ENCODE peak calls at places on chromosomes 5 and 9, in seven cellular contexts. One of them, this sample, is unnamed.

GRCh38 chr5:57559110-57559635 is 76.6 kb upstream of the ACTBL2 start:
- DNase-seq in CD8-positive, alpha-beta memory T cell: no peak
- DNase-seq in transverse colon: no peak
- DNase-seq in heart right ventricle: no peak
- DNase-seq in GM23248: peak
- DNase-seq in Peyer's patch: no peak
- DNase-seq in PC-3: peak
- DNase-seq in this sample: no peak

GRCh38 chr9:21454149-21454548 is 13.9 kb downstream of the IFNA1 start:
- DNase-seq in CD8-positive, alpha-beta memory T cell: no peak
- DNase-seq in Peyer's patch: no peak
- DNase-seq in transverse colon: no peak
- DNase-seq in heart right ventricle: no peak
- DNase-seq in PC-3: peak
- DNase-seq in GM23248: peak
- DNase-seq in this sample: no peak

GRCh38 chr9:94643176-94643575 is 3.9 kb upstream of the FBP1 start:
- DNase-seq in transverse colon: no peak
- DNase-seq in Peyer's patch: no peak
- DNase-seq in GM23248: no peak
- DNase-seq in CD8-positive, alpha-beta memory T cell: no peak
- DNase-seq in PC-3: no peak
- DNase-seq in heart right ventricle: no peak
- DNase-seq in this sample: no peak

GRCh38 chr5:40973364-40974004 is 64.2 kb downstream of the C7 start:
- DNase-seq in heart right ventricle: no peak
- DNase-seq in Peyer's patch: no peak
- DNase-seq in GM23248: no peak
- DNase-seq in CD8-positive, alpha-beta memory T cell: no peak
- DNase-seq in PC-3: no peak
- DNase-seq in transverse colon: no peak
- DNase-seq in this sample: no peak

GRCh38 chr9:70413427-70413797 is 1.0 kb downstream of the KLF9 start:
- DNase-seq in CD8-positive, alpha-beta memory T cell: no peak
- DNase-seq in Peyer's patch: no peak
- DNase-seq in transverse colon: no peak
- DNase-seq in GM23248: peak
- DNase-seq in heart right ventricle: peak
- DNase-seq in PC-3: no peak
- DNase-seq in this sample: no peak

GRCh38 chr9:88829276-88829675 is 162.0 kb upstream of the S1PR3 start:
- DNase-seq in transverse colon: no peak
- DNase-seq in PC-3: peak
- DNase-seq in heart right ventricle: no peak
- DNase-seq in CD8-positive, alpha-beta memory T cell: no peak
- DNase-seq in Peyer's patch: no peak
- DNase-seq in GM23248: no peak
- DNase-seq in this sample: peak

GRCh38 chr9:109453210-109453842 is 44.8 kb downstream of the PTPN3 start:
- DNase-seq in PC-3: peak
- DNase-seq in transverse colon: no peak
- DNase-seq in Peyer's patch: no peak
- DNase-seq in CD8-positive, alpha-beta memory T cell: no peak
- DNase-seq in heart right ventricle: no peak
- DNase-seq in GM23248: peak
- DNase-seq in this sample: peak

GRCh38 chr5:61675015-61675692 is 343.1 kb downstream of the ZSWIM6 start:
- DNase-seq in CD8-positive, alpha-beta memory T cell: no peak
- DNase-seq in PC-3: peak
- DNase-seq in GM23248: no peak
- DNase-seq in heart right ventricle: no peak
- DNase-seq in Peyer's patch: no peak
- DNase-seq in transverse colon: peak
- DNase-seq in this sample: no peak

GRCh38 chr5:139019880-139020279 is 144.7 kb upstream of the LRRTM2 start:
- DNase-seq in heart right ventricle: no peak
- DNase-seq in CD8-positive, alpha-beta memory T cell: no peak
- DNase-seq in Peyer's patch: no peak
- DNase-seq in transverse colon: no peak
- DNase-seq in GM23248: no peak
- DNase-seq in PC-3: no peak
- DNase-seq in this sample: no peak

GRCh38 chr5:1519631-1520141 is 4.1 kb downstream of the LPCAT1 start:
- DNase-seq in transverse colon: peak
- DNase-seq in CD8-positive, alpha-beta memory T cell: no peak
- DNase-seq in PC-3: no peak
- DNase-seq in GM23248: no peak
- DNase-seq in Peyer's patch: no peak
- DNase-seq in heart right ventricle: no peak
- DNase-seq in this sample: no peak

GRCh38 chr9:72394061-72394460 is 29.1 kb upstream of the ZFAND5 start:
- DNase-seq in PC-3: no peak
- DNase-seq in CD8-positive, alpha-beta memory T cell: no peak
- DNase-seq in transverse colon: no peak
- DNase-seq in Peyer's patch: no peak
- DNase-seq in GM23248: no peak
- DNase-seq in heart right ventricle: no peak
- DNase-seq in this sample: no peak

GRCh38 chr5:96675882-96676281 is 13.7 kb downstream of the CAST start:
- DNase-seq in PC-3: no peak
- DNase-seq in GM23248: no peak
- DNase-seq in CD8-positive, alpha-beta memory T cell: no peak
- DNase-seq in heart right ventricle: no peak
- DNase-seq in Peyer's patch: no peak
- DNase-seq in transverse colon: no peak
- DNase-seq in this sample: no peak

GRCh38 chr9:37259906-37260305 is 139.5 kb downstream of the ZCCHC7 start:
- DNase-seq in GM23248: no peak
- DNase-seq in Peyer's patch: no peak
- DNase-seq in transverse colon: no peak
- DNase-seq in heart right ventricle: no peak
- DNase-seq in CD8-positive, alpha-beta memory T cell: no peak
- DNase-seq in PC-3: no peak
- DNase-seq in this sample: no peak

GRCh38 chr9:116350213-116350612 is 196.6 kb downstream of the PAPPA start:
- DNase-seq in transverse colon: no peak
- DNase-seq in heart right ventricle: no peak
- DNase-seq in PC-3: no peak
- DNase-seq in CD8-positive, alpha-beta memory T cell: no peak
- DNase-seq in GM23248: no peak
- DNase-seq in Peyer's patch: no peak
- DNase-seq in this sample: no peak

GRCh38 chr9:31355965-31356364 is 1028.5 kb upstream of the ACO1 start:
- DNase-seq in GM23248: no peak
- DNase-seq in PC-3: no peak
- DNase-seq in CD8-positive, alpha-beta memory T cell: no peak
- DNase-seq in transverse colon: no peak
- DNase-seq in Peyer's patch: no peak
- DNase-seq in heart right ventricle: no peak
- DNase-seq in this sample: no peak

GRCh38 chr5:111694183-111694582 is 62.8 kb downstream of the NREP start:
- DNase-seq in Peyer's patch: no peak
- DNase-seq in GM23248: peak
- DNase-seq in heart right ventricle: no peak
- DNase-seq in PC-3: peak
- DNase-seq in transverse colon: no peak
- DNase-seq in CD8-positive, alpha-beta memory T cell: no peak
- DNase-seq in this sample: peak

GRCh38 chr9:128887914-128888350 is 6.0 kb downstream of the LRRC8A start:
- DNase-seq in heart right ventricle: no peak
- DNase-seq in CD8-positive, alpha-beta memory T cell: no peak
- DNase-seq in transverse colon: no peak
- DNase-seq in Peyer's patch: no peak
- DNase-seq in GM23248: no peak
- DNase-seq in PC-3: no peak
- DNase-seq in this sample: no peak

GRCh38 chr9:115138151-115138550 is 20.2 kb upstream of the TNC start:
- DNase-seq in PC-3: no peak
- DNase-seq in GM23248: no peak
- DNase-seq in Peyer's patch: no peak
- DNase-seq in heart right ventricle: no peak
- DNase-seq in transverse colon: no peak
- DNase-seq in CD8-positive, alpha-beta memory T cell: no peak
- DNase-seq in this sample: no peak

GRCh38 chr5:53874409-53874808 is 314.0 kb downstream of the NDUFS4 start:
- DNase-seq in Peyer's patch: no peak
- DNase-seq in CD8-positive, alpha-beta memory T cell: no peak
- DNase-seq in PC-3: peak
- DNase-seq in heart right ventricle: no peak
- DNase-seq in transverse colon: no peak
- DNase-seq in GM23248: peak
- DNase-seq in this sample: peak

GRCh38 chr5:73853091-73853490 is 227.1 kb downstream of the ARHGEF28 start:
- DNase-seq in Peyer's patch: no peak
- DNase-seq in GM23248: peak
- DNase-seq in PC-3: peak
- DNase-seq in heart right ventricle: no peak
- DNase-seq in transverse colon: no peak
- DNase-seq in CD8-positive, alpha-beta memory T cell: no peak
- DNase-seq in this sample: peak

GRCh38 chr5:66454186-66455078 is 141.8 kb upstream of the MAST4 start:
- DNase-seq in Peyer's patch: no peak
- DNase-seq in PC-3: no peak
- DNase-seq in GM23248: peak
- DNase-seq in transverse colon: no peak
- DNase-seq in CD8-positive, alpha-beta memory T cell: no peak
- DNase-seq in heart right ventricle: no peak
- DNase-seq in this sample: no peak

GRCh38 chr5:147455321-147455720 is 54.5 kb downstream of the DPYSL3 start:
- DNase-seq in transverse colon: no peak
- DNase-seq in heart right ventricle: no peak
- DNase-seq in GM23248: peak
- DNase-seq in Peyer's patch: no peak
- DNase-seq in CD8-positive, alpha-beta memory T cell: no peak
- DNase-seq in PC-3: no peak
- DNase-seq in this sample: no peak

GRCh38 chr9:29213374-29214161 is 1640.3 kb upstream of the C9orf72 start:
- DNase-seq in Peyer's patch: no peak
- DNase-seq in CD8-positive, alpha-beta memory T cell: no peak
- DNase-seq in PC-3: peak
- DNase-seq in GM23248: no peak
- DNase-seq in heart right ventricle: no peak
- DNase-seq in transverse colon: no peak
- DNase-seq in this sample: no peak

DNA sequence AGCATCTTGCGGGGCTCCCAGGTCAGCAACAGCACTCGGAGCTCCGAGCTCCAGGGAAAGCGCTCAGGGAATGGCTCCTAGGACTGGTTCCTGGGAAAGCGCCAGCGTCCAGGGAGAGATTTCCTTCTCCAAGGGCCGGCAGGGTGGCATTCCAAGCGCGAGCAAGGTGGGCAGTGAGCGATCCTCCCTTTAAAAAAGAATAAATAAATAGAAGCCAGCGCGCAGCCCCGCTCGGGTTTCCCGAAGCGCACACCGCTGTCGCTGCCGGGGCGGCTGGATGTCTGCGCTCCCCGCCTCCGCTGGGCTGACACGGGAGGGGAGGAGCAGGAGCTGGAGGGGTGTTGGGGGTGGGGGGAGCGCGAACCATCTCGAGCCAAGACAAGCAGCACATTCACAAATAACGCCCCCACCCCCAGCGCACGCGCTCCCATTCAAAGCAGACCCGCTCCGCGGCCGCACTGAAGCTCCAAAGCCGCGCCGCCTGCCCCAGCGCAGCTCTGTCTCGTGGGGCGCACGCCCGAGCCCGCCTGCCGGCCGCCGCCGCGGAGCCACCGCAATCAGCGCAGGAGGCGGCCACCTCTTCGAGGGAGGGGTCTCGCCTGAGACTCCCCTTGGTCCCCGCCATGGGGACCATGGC is 327.5 kb downstream of the SH3GL2 start:
- DNase-seq in CD8-positive, alpha-beta memory T cell: no peak
- DNase-seq in heart right ventricle: peak
- DNase-seq in GM23248: peak
- DNase-seq in Peyer's patch: no peak
- DNase-seq in PC-3: no peak
- DNase-seq in transverse colon: peak
- DNase-seq in this sample: no peak
- H3K4me3 ChIP-seq in CD8-positive, alpha-beta memory T cell: no peak
- H3K4me3 ChIP-seq in heart right ventricle: no peak
- H3K4me3 ChIP-seq in GM23248: no peak
- H3K4me3 ChIP-seq in Peyer's patch: peak
- H3K4me3 ChIP-seq in PC-3: no peak
- H3K4me3 ChIP-seq in transverse colon: peak
- H3K4me3 ChIP-seq in this sample: no peak

GRCh38 chr9:5845147-5845531 is 12.2 kb upstream of the ERMP1 start:
- DNase-seq in transverse colon: no peak
- DNase-seq in PC-3: no peak
- DNase-seq in heart right ventricle: no peak
- DNase-seq in GM23248: no peak
- DNase-seq in CD8-positive, alpha-beta memory T cell: no peak
- DNase-seq in Peyer's patch: no peak
- DNase-seq in this sample: no peak
- H3K4me3 ChIP-seq in transverse colon: no peak
- H3K4me3 ChIP-seq in PC-3: no peak
- H3K4me3 ChIP-seq in heart right ventricle: no peak
- H3K4me3 ChIP-seq in GM23248: no peak
- H3K4me3 ChIP-seq in CD8-positive, alpha-beta memory T cell: no peak
- H3K4me3 ChIP-seq in Peyer's patch: no peak
- H3K4me3 ChIP-seq in this sample: no peak

GRCh38 chr9:3268260-3268659 is 257.5 kb downstream of the RFX3 start:
- DNase-seq in heart right ventricle: no peak
- DNase-seq in CD8-positive, alpha-beta memory T cell: no peak
- DNase-seq in Peyer's patch: no peak
- DNase-seq in GM23248: no peak
- DNase-seq in transverse colon: no peak
- DNase-seq in PC-3: no peak
- DNase-seq in this sample: no peak
- H3K4me3 ChIP-seq in heart right ventricle: no peak
- H3K4me3 ChIP-seq in CD8-positive, alpha-beta memory T cell: no peak
- H3K4me3 ChIP-seq in Peyer's patch: no peak
- H3K4me3 ChIP-seq in GM23248: no peak
- H3K4me3 ChIP-seq in transverse colon: no peak
- H3K4me3 ChIP-seq in PC-3: no peak
- H3K4me3 ChIP-seq in this sample: no peak

GRCh38 chr9:120920495-120921178 is 6.0 kb downstream of the TRAF1 start:
- DNase-seq in PC-3: no peak
- DNase-seq in GM23248: no peak
- DNase-seq in Peyer's patch: no peak
- DNase-seq in heart right ventricle: no peak
- DNase-seq in CD8-positive, alpha-beta memory T cell: no peak
- DNase-seq in transverse colon: no peak
- DNase-seq in this sample: no peak

GRCh38 chr9:120923620-120924328 is 2.8 kb downstream of the TRAF1 start:
- DNase-seq in Peyer's patch: no peak
- DNase-seq in PC-3: no peak
- DNase-seq in heart right ventricle: no peak
- DNase-seq in transverse colon: peak
- DNase-seq in GM23248: no peak
- DNase-seq in CD8-positive, alpha-beta memory T cell: no peak
- DNase-seq in this sample: no peak

GRCh38 chr9:120922404-120923173 is 4.0 kb downstream of the TRAF1 start:
- DNase-seq in CD8-positive, alpha-beta memory T cell: no peak
- DNase-seq in GM23248: no peak
- DNase-seq in Peyer's patch: no peak
- DNase-seq in transverse colon: peak
- DNase-seq in PC-3: no peak
- DNase-seq in heart right ventricle: no peak
- DNase-seq in this sample: no peak

GRCh38 chr9:120919639-120920494 is 6.7 kb downstream of the TRAF1 start:
- DNase-seq in PC-3: no peak
- DNase-seq in Peyer's patch: peak
- DNase-seq in heart right ventricle: no peak
- DNase-seq in CD8-positive, alpha-beta memory T cell: no peak
- DNase-seq in transverse colon: no peak
- DNase-seq in GM23248: no peak
- DNase-seq in this sample: no peak

GRCh38 chr9:120921751-120922181 is 4.8 kb downstream of the TRAF1 start:
- DNase-seq in transverse colon: no peak
- DNase-seq in heart right ventricle: no peak
- DNase-seq in Peyer's patch: no peak
- DNase-seq in CD8-positive, alpha-beta memory T cell: no peak
- DNase-seq in PC-3: no peak
- DNase-seq in GM23248: no peak
- DNase-seq in this sample: no peak
- H3K4me3 ChIP-seq in transverse colon: no peak
- H3K4me3 ChIP-seq in heart right ventricle: no peak
- H3K4me3 ChIP-seq in Peyer's patch: no peak
- H3K4me3 ChIP-seq in CD8-positive, alpha-beta memory T cell: peak
- H3K4me3 ChIP-seq in PC-3: no peak
- H3K4me3 ChIP-seq in GM23248: no peak
- H3K4me3 ChIP-seq in this sample: no peak

This sample was measured in epithelial cell of proximal tubule.